ENCODE peak calls at places on chromosomes 6 and 20, in six cellular contexts. One of them, this sample, is unnamed.
A peak's percentile ranks its signal among the peaks of the same experiment; 100 is the strongest.

GRCh38 chr6:132357120-132357519 is 44.2 kb downstream of the MOXD1 start:
- DNase-seq in NAMALWA: peak; percentile 43
- DNase-seq in NCI-H460: no peak
- DNase-seq in hypothalamus: no peak
- DNase-seq in GM04504: no peak
- DNase-seq in RWPE1: no peak
- DNase-seq in this sample: no peak

GRCh38 chr20:17471606-17472187 is 59.5 kb downstream of the BFSP1 start:
- DNase-seq in GM04504: no peak
- DNase-seq in NAMALWA: no peak
- DNase-seq in RWPE1: no peak
- DNase-seq in hypothalamus: no peak
- DNase-seq in NCI-H460: no peak
- DNase-seq in this sample: no peak

GRCh38 chr20:50221501-50222323 is 31.1 kb downstream of the CEBPB start:
- DNase-seq in hypothalamus: no peak
- DNase-seq in RWPE1: peak; percentile 95
- DNase-seq in GM04504: peak; percentile 38
- DNase-seq in NAMALWA: no peak
- DNase-seq in NCI-H460: no peak
- DNase-seq in this sample: peak; percentile 91

GRCh38 chr6:167116109-167116837 is 6.6 kb upstream of the CCR6 start:
- DNase-seq in NCI-H460: no peak
- DNase-seq in RWPE1: no peak
- DNase-seq in hypothalamus: no peak
- DNase-seq in NAMALWA: no peak
- DNase-seq in GM04504: no peak
- DNase-seq in this sample: peak; percentile 10

GRCh38 chr6:170022827-170023619 is 267.9 kb downstream of the DLL1 start:
- DNase-seq in NAMALWA: no peak
- DNase-seq in hypothalamus: no peak
- DNase-seq in NCI-H460: no peak
- DNase-seq in GM04504: no peak
- DNase-seq in RWPE1: no peak
- DNase-seq in this sample: no peak

GRCh38 chr6:150689900-150690590 is 90.4 kb downstream of the PLEKHG1 start:
- DNase-seq in hypothalamus: no peak
- DNase-seq in NAMALWA: peak; percentile 49
- DNase-seq in GM04504: no peak
- DNase-seq in NCI-H460: no peak
- DNase-seq in RWPE1: no peak
- DNase-seq in this sample: no peak

GRCh38 chr20:15705975-15706374 is 867.3 kb downstream of the KIF16B start:
- DNase-seq in NCI-H460: no peak
- DNase-seq in NAMALWA: no peak
- DNase-seq in hypothalamus: no peak
- DNase-seq in RWPE1: no peak
- DNase-seq in GM04504: no peak
- DNase-seq in this sample: no peak

GRCh38 chr6:131107166-131107565 is 28.1 kb upstream of the AKAP7 start:
- DNase-seq in RWPE1: no peak
- DNase-seq in NAMALWA: no peak
- DNase-seq in NCI-H460: no peak
- DNase-seq in GM04504: no peak
- DNase-seq in hypothalamus: no peak
- DNase-seq in this sample: no peak

GRCh38 chr20:34522969-34523871 is 7.0 kb downstream of the DYNLRB1 start:
- DNase-seq in NCI-H460: peak; percentile 43
- DNase-seq in RWPE1: peak; percentile 48
- DNase-seq in NAMALWA: peak; percentile 79
- DNase-seq in GM04504: peak; percentile 69
- DNase-seq in hypothalamus: peak; percentile 24
- DNase-seq in this sample: peak; percentile 40

GRCh38 chr6:139474145-139475108 is 100.0 kb upstream of the CITED2 start:
- DNase-seq in RWPE1: no peak
- DNase-seq in hypothalamus: no peak
- DNase-seq in NAMALWA: no peak
- DNase-seq in GM04504: no peak
- DNase-seq in NCI-H460: no peak
- DNase-seq in this sample: no peak

This sample was measured in MCF 10A.